ENCODE peak calls at places on chromosomes 12 and 14, in four cellular contexts. R, T, H and C are unnamed samples.

GRCh38 chr12:24902521-24903304 is 46.2 kb downstream of the BCAT1 start:
- DNase-seq in R (peak; percentile 41), T (no peak), H (peak; percentile 49), C (peak; percentile 90)

GRCh38 chr14:97994020-97994531 is 1196.9 kb downstream of the VRK1 start:
- DNase-seq in R (no peak), T (no peak), H (no peak), C (no peak)

GRCh38 chr14:67674139-67674479 is 323 bp downstream of the VTI1B start:
- DNase-seq in R (peak; percentile 56), T (peak; percentile 74), H (peak; percentile 49), C (no peak)

GRCh38 chr12:97493729-97494128 is 31.1 kb downstream of the RMST start:
- DNase-seq in R (no peak), T (no peak), H (no peak), C (no peak)

GRCh38 chr14:66635435-66635834 is 127.5 kb downstream of the GPHN start:
- DNase-seq in R (no peak), T (no peak), H (no peak), C (no peak)

GRCh38 chr12:93502802-93503623 is 35.7 kb downstream of the MRPL42 start:
- DNase-seq in R (peak; percentile 68), T (peak; percentile 65), H (peak; percentile 56), C (no peak)

GRCh38 chr12:11746940-11747716 is 97.7 kb downstream of the ETV6 start:
- DNase-seq in R (no peak), T (no peak), H (no peak), C (no peak)

GRCh38 chr14:62528296-62528695 is 517.0 kb downstream of the KCNH5 start:
- DNase-seq in R (no peak), T (no peak), H (peak; percentile 2), C (no peak)

GRCh38 chr12:75909714-75910451 is 121.7 kb downstream of the PHLDA1 start:
- DNase-seq in R (peak; percentile 52), T (no peak), H (no peak), C (no peak)

GRCh38 chr14:92675421-92675820 is 73.0 kb downstream of the LGMN start:
- DNase-seq in R (no peak), T (no peak), H (no peak), C (no peak)

GRCh38 chr12:46771268-46771837 is 54.4 kb downstream of the SLC38A4 start:
- DNase-seq in R (peak; percentile 26), T (no peak), H (peak; percentile 40), C (no peak)

GRCh38 chr12:45887544-45887943 is 102.8 kb downstream of the SCAF11 start:
- DNase-seq in R (no peak), T (no peak), H (no peak), C (no peak)

GRCh38 chr14:50775357-50775756 is 55.6 kb downstream of the NIN start:
- DNase-seq in R (peak; percentile 73), T (peak; percentile 98), H (peak; percentile 92), C (no peak)

GRCh38 chr14:79809849-79810612 is 401.3 kb downstream of the DIO2 start:
- DNase-seq in R (peak; percentile 4), T (peak; percentile 64), H (no peak), C (no peak)
- TF ChIP-seq CTCF in R (peak; percentile 16), T (peak; percentile 71), H (peak; percentile 18), C (no peak)

GRCh38 chr12:59432057-59432456 is 163.8 kb upstream of the SLC16A7 start:
- DNase-seq in R (no peak), T (no peak), H (no peak), C (no peak)

GRCh38 chr12:59425798-59426197 is 170.0 kb upstream of the SLC16A7 start:
- DNase-seq in R (no peak), T (no peak), H (no peak), C (no peak)

GRCh38 chr12:59429766-59430165 is 166.1 kb upstream of the SLC16A7 start:
- DNase-seq in R (no peak), T (no peak), H (peak; percentile 18), C (no peak)

GRCh38 chr12:59431266-59431665 is 164.6 kb upstream of the SLC16A7 start:
- DNase-seq in R (peak; percentile 19), T (peak; percentile 35), H (no peak), C (no peak)
- TF ChIP-seq CTCF in R (no peak), T (peak; percentile 58), H (no peak), C (no peak)

GRCh38 chr12:120460157-120460556 is 9.4 kb downstream of the SRSF9 start:
- DNase-seq in R (no peak), T (no peak), H (no peak), C (no peak)

GRCh38 chr12:120453977-120454376 is 7.7 kb downstream of the GATC start:
- DNase-seq in R (peak; percentile 26), T (peak; percentile 65), H (peak; percentile 20), C (no peak)

GRCh38 chr12:120453060-120453761 is 7.0 kb downstream of the GATC start:
- DNase-seq in R (no peak), T (no peak), H (no peak), C (no peak)

GRCh38 chr12:120455302-120455701 is 9.1 kb downstream of the GATC start:
- DNase-seq in R (no peak), T (no peak), H (no peak), C (no peak)

DNA sequence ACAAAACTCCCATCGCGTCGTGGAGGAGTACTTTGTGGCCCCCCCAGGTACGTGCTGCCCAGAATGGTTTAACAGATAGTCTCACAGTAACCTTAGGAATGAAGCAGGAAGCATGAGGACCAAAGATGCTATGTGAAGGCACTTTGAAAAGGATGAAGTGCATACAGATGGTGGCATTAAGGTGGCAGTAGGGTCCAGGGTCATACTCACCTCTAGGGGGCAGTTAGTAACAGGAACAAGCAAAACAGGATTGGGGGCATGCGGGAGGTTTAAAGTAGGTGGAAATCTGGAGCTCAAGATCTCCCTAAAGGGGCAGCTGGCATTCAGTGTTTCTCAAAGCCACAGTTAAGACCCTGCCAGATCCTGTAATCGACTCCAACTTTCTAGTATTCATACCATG is 10.9 kb downstream of the GATC start:
- DNase-seq in R (no peak), T (peak; percentile 23), H (no peak), C (no peak)
- TF ChIP-seq CTCF in R (peak; percentile 47), T (peak; percentile 65), H (peak; percentile 40), C (no peak)

GRCh38 chr12:105504286-105504685 is 173.8 kb downstream of the C12orf75 start:
- DNase-seq in R (no peak), T (no peak), H (no peak), C (no peak)
- TF ChIP-seq CTCF in R (no peak), T (peak; percentile 47), H (no peak), C (no peak)